ENCODE peak calls at places on chromosomes 2 and 18, in six cellular contexts. B is HCT116, Z is upper lobe of left lung, J is IMR-90, S is right cardiac atrium, I is HepG2. G is an unnamed sample.

GRCh38 chr2:26172189-26172865 is 561 bp upstream of the GAREM2 start:
- ATAC-seq in J (no peak), B (peak), S (no peak), Z (no peak), I (no peak), G (no peak)

GRCh38 chr2:12348216-12348615 is 368.5 kb upstream of the TRIB2 start:
- ATAC-seq in S (no peak), I (no peak), Z (no peak), J (no peak), B (no peak), G (no peak)

GRCh38 chr2:100813527-100813926 is 6.4 kb upstream of the NPAS2 start:
- ATAC-seq in Z (no peak), J (no peak), I (no peak), S (peak), B (no peak), G (no peak)

GRCh38 chr2:163774862-163775261 is 39.1 kb upstream of the FIGN start:
- ATAC-seq in I (no peak), B (peak), J (peak), Z (no peak), S (peak), G (peak)

GRCh38 chr2:5692561-5693287 is 540 bp downstream of the SOX11 start:
- ATAC-seq in I (no peak), Z (no peak), J (peak), S (no peak), B (no peak), G (no peak)

GRCh38 chr2:168798076-168798887 is 4.2 kb upstream of the NOSTRIN start:
- ATAC-seq in B (no peak), Z (no peak), I (no peak), S (no peak), J (no peak), G (no peak)

GRCh38 chr2:239298126-239298804 is 102.6 kb downstream of the HDAC4 start:
- ATAC-seq in I (no peak), S (no peak), Z (no peak), B (peak), J (no peak), G (peak)

GRCh38 chr2:201383156-201383555 is 26.0 kb upstream of the FLACC1 start:
- ATAC-seq in Z (no peak), J (no peak), B (peak), I (no peak), S (no peak), G (peak)

GRCh38 chr18:11826836-11827235 is 24.4 kb upstream of the CHMP1B start:
- ATAC-seq in J (no peak), I (peak), Z (no peak), B (peak), S (no peak), G (no peak)

GRCh38 chr2:217835931-217836881 is 166.6 kb downstream of the TNS1 start:
- ATAC-seq in B (no peak), J (peak), Z (peak), I (no peak), S (peak), G (peak)

GRCh38 chr2:224982226-224982625 is 60.0 kb downstream of the DOCK10 start:
- ATAC-seq in S (peak), B (no peak), I (no peak), Z (no peak), J (no peak), G (no peak)

GRCh38 chr2:208982831-208983230 is 441.0 kb upstream of the MAP2 start:
- ATAC-seq in Z (no peak), J (no peak), B (no peak), S (no peak), I (no peak), G (no peak)
- H3K27ac ChIP-seq in Z (no peak), J (no peak), B (no peak), S (no peak), I (no peak), G (no peak)

DNA sequence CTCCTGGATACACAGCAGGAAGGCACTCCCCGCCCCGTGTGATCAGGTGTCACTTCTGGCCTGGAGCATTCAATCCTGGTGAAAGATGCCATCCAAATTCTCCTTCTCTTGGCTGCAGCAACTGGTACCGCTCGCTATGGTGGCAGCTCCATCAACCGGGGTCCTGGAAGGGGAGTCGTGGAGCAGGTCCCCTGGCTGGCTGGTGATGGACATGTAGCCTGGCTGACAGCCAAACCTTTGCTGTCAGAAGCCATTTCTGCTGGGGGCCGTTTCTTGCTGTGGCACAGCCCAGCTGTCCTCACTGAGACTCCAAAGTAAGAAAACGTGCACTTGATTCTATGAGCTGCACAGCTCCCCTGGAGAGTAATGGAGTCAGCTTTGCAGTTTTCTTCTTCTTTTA is 7.1 kb upstream of the CYS1 start:
- ATAC-seq in J (no peak), I (peak), S (no peak), B (no peak), Z (no peak), G (no peak)
- H3K4me3 ChIP-seq in J (no peak), I (no peak), S (no peak), B (no peak), Z (no peak), G (no peak)

DNA sequence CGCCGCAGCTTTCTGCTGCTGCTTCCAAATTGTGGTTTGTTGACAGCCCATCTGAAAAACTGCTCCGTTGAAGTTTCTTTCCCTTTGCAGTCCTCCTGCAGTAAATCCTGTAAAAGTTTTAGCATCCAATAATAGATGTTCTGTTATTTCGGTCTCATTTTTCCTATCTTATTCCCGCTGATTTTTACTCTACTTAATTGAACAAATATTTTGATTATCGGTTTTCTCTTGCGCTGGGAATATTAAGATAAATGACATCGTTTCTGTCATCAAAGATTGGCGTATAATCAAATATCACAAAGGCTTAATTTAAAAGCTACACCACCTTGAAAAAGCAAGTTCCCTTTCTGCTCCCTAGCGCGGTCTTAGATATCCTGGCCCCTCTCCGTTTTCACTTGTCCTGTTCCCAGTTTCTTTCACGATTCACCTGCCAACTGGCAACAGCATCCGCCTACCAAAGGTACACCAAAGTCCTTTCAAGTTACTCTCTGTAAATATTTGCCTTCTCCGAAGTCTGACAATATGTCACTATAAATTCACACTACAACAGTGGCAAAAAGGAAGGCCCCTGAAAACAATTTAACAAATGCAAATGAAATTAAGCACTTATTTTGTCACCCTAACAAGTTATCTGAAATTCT is 1.0 kb upstream of the STRN start:
- ATAC-seq in B (no peak), S (no peak), I (peak), Z (no peak), J (no peak), G (no peak)
- H3K27ac ChIP-seq in B (peak), S (peak), I (peak), Z (peak), J (peak), G (peak)

GRCh38 chr2:2564300-2565085 is 233.4 kb upstream of the MYT1L start:
- ATAC-seq in J (no peak), Z (no peak), I (no peak), S (no peak), B (no peak), G (no peak)
- H3K4me3 ChIP-seq in J (no peak), Z (no peak), I (no peak), S (no peak), B (no peak), G (no peak)

DNA sequence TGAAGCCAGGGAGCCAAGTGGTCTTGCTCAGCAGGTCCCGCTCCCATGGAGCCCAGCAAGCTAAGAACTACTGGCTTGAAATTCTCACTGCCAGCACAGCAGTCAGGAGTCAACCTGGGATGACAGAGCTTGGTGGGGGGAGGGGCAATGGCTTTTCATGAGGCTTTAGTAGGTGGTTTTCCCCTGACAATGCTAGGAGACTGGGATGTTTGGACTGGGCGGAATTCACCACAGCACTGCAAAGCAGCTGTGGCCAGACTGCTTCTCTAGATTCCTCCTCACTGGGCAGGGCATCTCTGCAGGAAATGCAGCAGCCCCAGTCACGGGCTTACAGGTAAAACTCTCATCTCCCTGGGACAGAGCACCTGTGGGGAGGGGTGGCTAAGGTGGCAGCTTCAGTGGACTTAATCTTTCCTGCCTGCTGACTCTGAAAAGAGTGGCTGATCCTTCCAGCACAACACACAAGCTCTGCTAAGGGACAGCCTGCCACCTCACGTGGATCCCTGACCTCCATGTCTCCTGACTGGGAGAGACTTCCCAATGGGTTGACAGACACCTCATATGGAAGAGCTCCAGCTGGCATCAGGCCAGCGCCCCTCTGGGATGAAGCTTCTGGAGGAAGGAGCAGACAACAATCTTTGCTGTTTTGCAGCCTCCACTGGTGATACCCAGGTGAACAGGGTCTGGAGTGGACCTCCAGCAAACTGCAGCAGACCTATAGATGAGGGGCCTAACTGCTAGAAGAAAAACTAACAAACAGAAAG is 349.7 kb upstream of the ST6GAL2 start:
- ATAC-seq in I (no peak), B (no peak), J (no peak), S (no peak), Z (no peak), G (no peak)
- H3K27ac ChIP-seq in I (no peak), B (no peak), J (no peak), S (no peak), Z (no peak), G (no peak)